ENCODE peak calls at places on chromosomes 16 and 17, in nine cellular contexts. One of them, this sample, is unnamed.

GRCh38 chr17:45147102-45147580 is 1.1 kb upstream of the HEXIM1 start:
- DNase-seq in NCI-H460: peak; percentile 61
- DNase-seq in NCI-H2081 treated with DMSO at 0.1 percent for 48 hours: peak; percentile 53
- DNase-seq in endodermal cell: no peak
- DNase-seq in astrocyte of the spinal cord: no peak
- DNase-seq in CD8-positive, alpha-beta memory T cell: peak; percentile 55
- DNase-seq in EL: no peak
- DNase-seq in NCI-H1436: peak; percentile 94
- DNase-seq in A172: peak; percentile 67
- DNase-seq in this sample: peak; percentile 76

GRCh38 chr17:72150632-72151460 is 30.0 kb downstream of the SOX9 start:
- DNase-seq in NCI-H460: no peak
- DNase-seq in NCI-H2081 treated with DMSO at 0.1 percent for 48 hours: no peak
- DNase-seq in endodermal cell: peak; percentile 92
- DNase-seq in astrocyte of the spinal cord: no peak
- DNase-seq in CD8-positive, alpha-beta memory T cell: no peak
- DNase-seq in EL: no peak
- DNase-seq in NCI-H1436: no peak
- DNase-seq in A172: peak; percentile 56
- DNase-seq in this sample: no peak

GRCh38 chr17:50681260-50682200 is 26.2 kb downstream of the ANKRD40 start:
- DNase-seq in NCI-H460: peak; percentile 83
- DNase-seq in NCI-H2081 treated with DMSO at 0.1 percent for 48 hours: no peak
- DNase-seq in endodermal cell: no peak
- DNase-seq in astrocyte of the spinal cord: peak; percentile 75
- DNase-seq in CD8-positive, alpha-beta memory T cell: no peak
- DNase-seq in EL: peak; percentile 83
- DNase-seq in NCI-H1436: peak; percentile 68
- DNase-seq in A172: peak; percentile 78
- DNase-seq in this sample: no peak

GRCh38 chr16:72493681-72494415 is 321.9 kb upstream of the PMFBP1 start:
- DNase-seq in NCI-H460: no peak
- DNase-seq in NCI-H2081 treated with DMSO at 0.1 percent for 48 hours: no peak
- DNase-seq in endodermal cell: no peak
- DNase-seq in astrocyte of the spinal cord: peak; percentile 60
- DNase-seq in CD8-positive, alpha-beta memory T cell: no peak
- DNase-seq in EL: peak; percentile 74
- DNase-seq in NCI-H1436: no peak
- DNase-seq in A172: peak; percentile 47
- DNase-seq in this sample: no peak

GRCh38 chr17:68291836-68292688 is 767 bp downstream of the ARSG start:
- DNase-seq in NCI-H460: peak; percentile 77
- DNase-seq in NCI-H2081 treated with DMSO at 0.1 percent for 48 hours: peak; percentile 41
- DNase-seq in endodermal cell: peak; percentile 92
- DNase-seq in astrocyte of the spinal cord: peak; percentile 68
- DNase-seq in CD8-positive, alpha-beta memory T cell: peak; percentile 92
- DNase-seq in EL: peak; percentile 85
- DNase-seq in NCI-H1436: peak; percentile 58
- DNase-seq in A172: peak; percentile 65
- DNase-seq in this sample: peak; percentile 77

GRCh38 chr16:46886764-46887523 is 2.8 kb downstream of the GPT2 start:
- DNase-seq in NCI-H460: no peak
- DNase-seq in NCI-H2081 treated with DMSO at 0.1 percent for 48 hours: no peak
- DNase-seq in endodermal cell: no peak
- DNase-seq in astrocyte of the spinal cord: no peak
- DNase-seq in CD8-positive, alpha-beta memory T cell: no peak
- DNase-seq in EL: no peak
- DNase-seq in NCI-H1436: no peak
- DNase-seq in A172: no peak
- DNase-seq in this sample: no peak

GRCh38 chr17:78485416-78486168 is 91.6 kb downstream of the DNAH17 start:
- DNase-seq in NCI-H460: no peak
- DNase-seq in NCI-H2081 treated with DMSO at 0.1 percent for 48 hours: no peak
- DNase-seq in endodermal cell: no peak
- DNase-seq in astrocyte of the spinal cord: no peak
- DNase-seq in CD8-positive, alpha-beta memory T cell: no peak
- DNase-seq in EL: no peak
- DNase-seq in NCI-H1436: no peak
- DNase-seq in A172: no peak
- DNase-seq in this sample: no peak

GRCh38 chr16:81790772-81791171 is 11.7 kb downstream of the PLCG2 start:
- DNase-seq in NCI-H460: no peak
- DNase-seq in NCI-H2081 treated with DMSO at 0.1 percent for 48 hours: no peak
- DNase-seq in endodermal cell: no peak
- DNase-seq in astrocyte of the spinal cord: no peak
- DNase-seq in CD8-positive, alpha-beta memory T cell: no peak
- DNase-seq in EL: no peak
- DNase-seq in NCI-H1436: no peak
- DNase-seq in A172: no peak
- DNase-seq in this sample: no peak

GRCh38 chr17:80359422-80360110 is 55.4 kb upstream of the ENDOV start:
- DNase-seq in NCI-H460: no peak
- DNase-seq in NCI-H2081 treated with DMSO at 0.1 percent for 48 hours: no peak
- DNase-seq in endodermal cell: no peak
- DNase-seq in astrocyte of the spinal cord: no peak
- DNase-seq in CD8-positive, alpha-beta memory T cell: no peak
- DNase-seq in EL: no peak
- DNase-seq in NCI-H1436: no peak
- DNase-seq in A172: no peak
- DNase-seq in this sample: no peak